ENCODE peak calls at places on chromosome 9, in five cellular contexts. Z is K562, R is A549, E is suprapubic skin, O is IMR-90. V is an unnamed sample.

GRCh38 chr9:73038613-73039012 is 85.8 kb upstream of the ALDH1A1 start:
- DNase-seq in E (peak), R (peak), O (no peak), Z (no peak), V (peak)

GRCh38 chr9:93247892-93248291 is 64.0 kb downstream of the WNK2 start:
- DNase-seq in R (no peak), Z (no peak), O (no peak), E (no peak), V (peak)

GRCh38 chr9:94929373-94929764 is 202.9 kb downstream of the AOPEP start:
- DNase-seq in E (no peak), O (no peak), R (no peak), Z (no peak), V (no peak)

GRCh38 chr9:30058463-30058862 is 2326.0 kb upstream of the ACO1 start:
- DNase-seq in Z (no peak), E (no peak), O (no peak), R (no peak), V (no peak)

GRCh38 chr9:137648396-137648795 is 29.6 kb downstream of the EHMT1 start:
- DNase-seq in R (no peak), O (no peak), E (no peak), Z (no peak), V (no peak)

GRCh38 chr9:86096382-86096781 is 3.0 kb downstream of the GOLM1 start:
- DNase-seq in Z (no peak), R (no peak), E (no peak), O (peak), V (no peak)

GRCh38 chr9:113634597-113635515 is 171.3 kb downstream of the RGS3 start:
- DNase-seq in Z (no peak), O (peak), E (peak), R (no peak), V (peak)

GRCh38 chr9:125568616-125569015 is 138.4 kb downstream of the MAPKAP1 start:
- DNase-seq in R (no peak), O (peak), Z (no peak), E (no peak), V (no peak)

GRCh38 chr9:115226152-115226551 is 108.2 kb upstream of the TNC start:
- DNase-seq in E (no peak), Z (no peak), R (no peak), O (no peak), V (no peak)

GRCh38 chr9:13568446-13568845 is 289.0 kb upstream of the MPDZ start:
- DNase-seq in E (no peak), O (no peak), R (no peak), Z (no peak), V (no peak)

GRCh38 chr9:15271403-15271802 is 35.6 kb downstream of the TTC39B start:
- DNase-seq in Z (no peak), R (no peak), E (no peak), O (no peak), V (no peak)

GRCh38 chr9:127185931-127186781 is 63.7 kb upstream of the ANGPTL2 start:
- DNase-seq in Z (no peak), E (peak), R (no peak), O (peak), V (no peak)

GRCh38 chr9:120252248-120252647 is 327.7 kb downstream of the CDK5RAP2 start:
- DNase-seq in R (no peak), O (no peak), Z (no peak), E (no peak), V (no peak)

GRCh38 chr9:95284667-95285066 is 32.8 kb downstream of the FANCC start:
- DNase-seq in R (no peak), E (no peak), O (no peak), Z (no peak), V (peak)

GRCh38 chr9:98707158-98708102 is 1.3 kb downstream of the GABBR2 start:
- DNase-seq in E (no peak), Z (peak), O (peak), R (peak), V (peak)

GRCh38 chr9:138099803-138100598 is 222.4 kb downstream of the CACNA1B start:
- DNase-seq in E (peak), R (no peak), Z (no peak), O (no peak), V (peak)

GRCh38 chr9:127122176-127123151 is at the start of gene ANGPTL2:
- DNase-seq in R (no peak), E (peak), Z (peak), O (peak), V (peak)

GRCh38 chr9:115992834-115993233 is 160.8 kb upstream of the PAPPA start:
- DNase-seq in O (peak), R (peak), E (no peak), Z (no peak), V (no peak)

GRCh38 chr9:118569151-118569550 is 800.1 kb downstream of the BRINP1 start:
- DNase-seq in O (no peak), E (no peak), Z (no peak), R (no peak), V (no peak)

GRCh38 chr9:101727621-101728524 is 10.6 kb downstream of the GRIN3A start:
- DNase-seq in O (peak), E (no peak), Z (peak), R (peak), V (no peak)

GRCh38 chr9:136028760-136029470 is 66.2 kb downstream of the NACC2 start:
- DNase-seq in O (no peak), Z (no peak), R (no peak), E (no peak), V (no peak)
- TF ChIP-seq POLR2A in O (no peak), Z (no peak), R (no peak), E (no peak), V (no peak)

GRCh38 chr9:36833954-36834353 is 200.1 kb downstream of the PAX5 start:
- DNase-seq in O (no peak), R (no peak), E (peak), Z (peak), V (no peak)
- TF ChIP-seq POLR2A in O (no peak), R (no peak), E (no peak), Z (no peak), V (no peak)

DNA sequence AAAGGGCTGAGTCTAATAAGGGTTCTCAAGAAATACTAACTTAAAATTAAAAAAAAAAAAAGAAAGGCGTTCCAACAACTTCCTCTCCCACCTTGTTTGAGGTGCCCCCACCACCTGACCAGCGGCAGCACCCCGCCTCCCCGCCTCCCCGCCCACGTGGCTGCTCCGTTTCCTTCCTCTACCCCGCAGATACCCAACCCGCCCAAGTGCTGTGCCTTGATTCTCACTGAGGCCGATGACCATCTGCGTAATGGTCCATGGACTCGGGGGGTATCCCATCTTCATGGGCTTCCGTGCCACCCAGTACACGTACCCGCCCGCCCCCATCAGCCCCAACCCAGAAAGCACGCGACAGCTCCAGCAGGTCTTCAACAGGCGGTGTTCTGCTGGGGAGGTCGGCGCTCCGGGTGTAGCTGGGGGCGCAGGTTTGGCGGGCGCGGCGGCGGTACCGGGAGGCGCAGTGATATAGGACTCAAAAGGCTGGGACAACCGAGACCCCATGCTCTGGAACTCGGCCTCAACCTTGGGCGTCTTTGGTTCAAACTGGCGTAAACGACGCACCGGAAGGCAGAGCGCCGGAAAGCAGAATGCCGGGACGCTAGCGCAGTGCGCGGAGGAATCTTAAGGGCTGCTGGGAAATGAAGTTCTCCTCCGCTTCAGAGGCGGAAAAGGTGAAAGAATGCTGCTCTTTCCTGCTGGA is at the start of gene DMAC1:
- DNase-seq in O (peak), E (peak), Z (peak), R (peak), V (peak)
- TF ChIP-seq POLR2A in O (peak), E (no peak), Z (peak), R (peak), V (peak)

GRCh38 chr9:89686134-89686533 is 81.3 kb downstream of the GADD45G start:
- DNase-seq in Z (no peak), R (no peak), E (no peak), O (no peak), V (peak)
- TF ChIP-seq POLR2A in Z (no peak), R (no peak), E (no peak), O (no peak), V (no peak)

GRCh38 chr9:557601-558201 is 283.8 kb upstream of the DMRT1 start:
- DNase-seq in R (peak), O (no peak), E (no peak), Z (no peak), V (no peak)

GRCh38 chr9:556675-557074 is 284.8 kb upstream of the DMRT1 start:
- DNase-seq in R (no peak), Z (no peak), E (no peak), O (no peak), V (no peak)

GRCh38 chr9:551986-552930 is 289.2 kb upstream of the DMRT1 start:
- DNase-seq in E (no peak), Z (no peak), O (no peak), R (no peak), V (no peak)

GRCh38 chr9:555493-555892 is 286.0 kb upstream of the DMRT1 start:
- DNase-seq in Z (no peak), O (no peak), E (no peak), R (no peak), V (no peak)

GRCh38 chr9:556199-556598 is 285.3 kb upstream of the DMRT1 start:
- DNase-seq in Z (no peak), R (no peak), O (no peak), E (no peak), V (no peak)
- TF ChIP-seq POLR2A in Z (no peak), R (no peak), O (no peak), E (no peak), V (no peak)

GRCh38 chr9:129143461-129143927 is 32.3 kb downstream of the PTPA start:
- DNase-seq in O (peak), E (no peak), R (no peak), Z (peak), V (peak)

GRCh38 chr9:129141066-129142041 is 30.1 kb downstream of the PTPA start:
- DNase-seq in Z (no peak), O (peak), E (no peak), R (peak), V (no peak)

GRCh38 chr9:129142536-129142935 is 31.3 kb downstream of the PTPA start:
- DNase-seq in Z (no peak), R (no peak), O (no peak), E (no peak), V (no peak)

GRCh38 chr9:129142115-129142514 is 30.9 kb downstream of the PTPA start:
- DNase-seq in R (no peak), O (no peak), E (no peak), Z (no peak), V (no peak)

GRCh38 chr9:129143031-129143441 is 31.8 kb downstream of the PTPA start:
- DNase-seq in O (peak), E (peak), R (peak), Z (peak), V (peak)
- TF ChIP-seq POLR2A in O (no peak), E (no peak), R (no peak), Z (no peak), V (peak)

GRCh38 chr9:35757527-35758275 is 3.6 kb upstream of the MSMP start:
- DNase-seq in R (peak), O (no peak), Z (no peak), E (no peak), V (no peak)
- TF ChIP-seq POLR2A in R (peak), O (no peak), Z (peak), E (no peak), V (peak)

GRCh38 chr9:97516111-97516510 is 14.6 kb downstream of the TMOD1 start:
- DNase-seq in Z (no peak), R (no peak), O (no peak), E (no peak), V (no peak)

GRCh38 chr9:97517331-97518089 is 16.0 kb downstream of the TMOD1 start:
- DNase-seq in O (no peak), E (no peak), Z (peak), R (no peak), V (no peak)

GRCh38 chr9:97519441-97519970 is 18.0 kb downstream of the TMOD1 start:
- DNase-seq in R (no peak), Z (no peak), O (no peak), E (no peak), V (no peak)

GRCh38 chr9:97518166-97518908 is 16.9 kb downstream of the TMOD1 start:
- DNase-seq in R (no peak), E (no peak), O (no peak), Z (no peak), V (no peak)

DNA sequence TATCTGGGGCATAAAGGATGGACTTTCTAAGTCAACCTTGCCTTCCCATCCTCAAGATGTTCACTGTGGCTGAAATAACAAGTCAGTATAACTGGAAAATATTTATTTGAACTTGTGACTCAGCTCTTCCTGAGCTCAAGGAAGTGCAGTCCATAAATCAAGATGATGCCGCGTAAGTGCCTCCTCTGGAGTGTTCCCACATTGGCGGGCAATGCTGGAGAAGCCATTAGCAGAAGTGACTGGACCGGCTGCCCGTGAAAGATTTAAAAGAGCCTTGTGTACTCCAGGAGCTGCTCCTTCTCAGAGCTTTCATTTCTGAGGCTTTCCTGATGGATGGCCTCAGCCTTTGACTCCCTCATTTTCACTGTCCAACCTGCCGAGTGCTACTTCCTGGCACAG is 17.4 kb downstream of the TMOD1 start:
- DNase-seq in O (peak), Z (no peak), R (peak), E (no peak), V (no peak)
- TF ChIP-seq POLR2A in O (no peak), Z (no peak), R (no peak), E (no peak), V (no peak)